ENCODE peak calls at places on chromosomes 16 and 17, in six cellular contexts. J is T follicular helper cell, R is HCT116, D is ELR, H is GM23248, L is upper lobe of left lung. N is an unnamed sample.

GRCh38 chr17:6084226-6085161 is 14.3 kb downstream of the WSCD1 start:
- DNase-seq in J (no peak), R (no peak), L (no peak), H (no peak), D (no peak), N (no peak)

GRCh38 chr17:39462644-39463375 is 1.5 kb downstream of the CDK12 start:
- DNase-seq in H (peak; percentile 52), R (no peak), D (peak; percentile 34), L (peak; percentile 31), J (no peak), N (peak; percentile 25)

GRCh38 chr17:45414997-45415881 is 17.4 kb downstream of the ARHGAP27 start:
- DNase-seq in H (no peak), L (no peak), R (no peak), D (no peak), J (no peak), N (no peak)

GRCh38 chr16:56389554-56389953 is 35.8 kb downstream of the AMFR start:
- DNase-seq in H (peak; percentile 99), D (peak; percentile 99), R (no peak), L (no peak), J (no peak), N (peak; percentile 100)

GRCh38 chr17:50350733-50351132 is 4.8 kb downstream of the XYLT2 start:
- DNase-seq in J (no peak), R (no peak), D (no peak), L (no peak), H (no peak), N (no peak)

GRCh38 chr16:86751081-86752030 is 173.0 kb downstream of the FOXL1 start:
- DNase-seq in L (no peak), R (no peak), H (peak; percentile 87), J (no peak), D (peak; percentile 87), N (peak; percentile 93)

GRCh38 chr17:48569676-48570324 is 8.3 kb downstream of the HOXB4 start:
- DNase-seq in H (no peak), J (no peak), D (no peak), R (no peak), L (no peak), N (no peak)

GRCh38 chr16:28609631-28610594 is at the start of gene SULT1A1:
- DNase-seq in L (peak; percentile 93), J (no peak), D (no peak), H (no peak), R (no peak), N (no peak)

GRCh38 chr17:72463287-72464102 is 342.7 kb downstream of the SOX9 start:
- DNase-seq in R (no peak), H (no peak), L (no peak), D (no peak), J (no peak), N (no peak)

GRCh38 chr16:84599528-84600202 is 18.2 kb downstream of the COTL1 start:
- DNase-seq in J (no peak), R (no peak), D (peak; percentile 75), L (peak; percentile 75), H (peak; percentile 87), N (peak; percentile 92)

GRCh38 chr17:15892679-15893332 is 52.1 kb upstream of the ADORA2B start:
- DNase-seq in L (no peak), J (no peak), D (no peak), H (no peak), R (no peak), N (peak; percentile 60)

N was measured in EH.